ENCODE peak calls at places on chromosomes 3 and 15, in six cellular contexts. H is IMR-90, J is neuronal stem cell, Z is H1, U is H9, G is trophoblast cell. T is an unnamed sample.

GRCh38 chr3:4043867-4044575 is 244.8 kb downstream of the LRRN1 start:
- DNase-seq in G (no peak), Z (no peak), H (no peak), J (no peak), U (no peak), T (no peak)

GRCh38 chr3:155702745-155703581 is 41.9 kb downstream of the PLCH1 start:
- DNase-seq in H (no peak), G (no peak), Z (no peak), J (no peak), U (no peak), T (no peak)

GRCh38 chr15:29632671-29633406 is 189.4 kb downstream of the TJP1 start:
- DNase-seq in H (no peak), Z (no peak), G (no peak), U (no peak), J (no peak), T (no peak)

GRCh38 chr15:31254431-31255175 is 72.0 kb upstream of the KLF13 start:
- DNase-seq in J (no peak), H (peak), G (no peak), Z (no peak), U (no peak), T (no peak)

GRCh38 chr3:153138267-153139210 is 23.5 kb upstream of the RAP2B start:
- DNase-seq in Z (no peak), U (peak), J (no peak), G (peak), H (peak), T (peak)

GRCh38 chr3:45337839-45338470 is 50.4 kb upstream of the LARS2 start:
- DNase-seq in Z (no peak), U (no peak), G (no peak), H (no peak), J (no peak), T (no peak)

GRCh38 chr3:37540786-37541185 is 320.9 kb upstream of the CTDSPL start:
- DNase-seq in G (no peak), J (no peak), H (no peak), Z (no peak), U (no peak), T (no peak)

GRCh38 chr3:43256714-43257461 is 29.5 kb upstream of the SNRK start:
- DNase-seq in G (no peak), J (no peak), Z (no peak), U (no peak), H (no peak), T (no peak)

GRCh38 chr3:155110996-155111901 is 31.1 kb downstream of the MME start:
- DNase-seq in H (no peak), G (no peak), U (no peak), J (no peak), Z (no peak), T (no peak)

GRCh38 chr3:122679085-122679466 is 1.6 kb upstream of the PARP14 start:
- DNase-seq in G (peak), U (peak), Z (peak), H (peak), J (peak), T (peak)

GRCh38 chr3:17006143-17006839 is 121.5 kb downstream of the PLCL2 start:
- DNase-seq in H (no peak), U (no peak), Z (no peak), G (no peak), J (no peak), T (no peak)

GRCh38 chr3:27544372-27544865 is 60.2 kb upstream of the SLC4A7 start:
- DNase-seq in U (no peak), J (no peak), G (no peak), H (peak), Z (no peak), T (peak)

GRCh38 chr15:67142142-67143092 is 77.0 kb downstream of the SMAD3 start:
- DNase-seq in G (no peak), J (no peak), H (peak), U (no peak), Z (no peak), T (peak)

GRCh38 chr3:72324253-72324811 is 523.9 kb downstream of the SHQ1 start:
- DNase-seq in J (no peak), Z (no peak), H (no peak), G (no peak), U (no peak), T (no peak)

GRCh38 chr15:82532991-82533481 is 7.2 kb downstream of the RPS17 start:
- DNase-seq in J (no peak), U (peak), G (no peak), Z (no peak), H (no peak), T (no peak)

GRCh38 chr3:112644453-112644852 is 3.5 kb upstream of the CCDC80 start:
- DNase-seq in G (no peak), J (no peak), U (no peak), H (no peak), Z (no peak), T (no peak)

GRCh38 chr3:138694287-138695007 is 85.9 kb downstream of the FAIM start:
- DNase-seq in Z (no peak), H (peak), G (no peak), J (no peak), U (no peak), T (peak)

GRCh38 chr3:143016321-143016972 is 15.1 kb downstream of the U2SURP start:
- DNase-seq in G (no peak), U (no peak), J (no peak), Z (no peak), H (no peak), T (peak)

GRCh38 chr15:35932541-35932940 is 386.6 kb upstream of the DPH6 start:
- DNase-seq in Z (no peak), H (peak), U (no peak), J (no peak), G (no peak), T (no peak)

GRCh38 chr15:60397772-60398445 is at the start of gene ANXA2:
- DNase-seq in H (peak), J (no peak), Z (no peak), G (peak), U (peak), T (peak)
- H2BK5ac ChIP-seq in H (peak), J (peak), Z (peak), G (peak), U (no peak), T (peak)

GRCh38 chr15:77840962-77841361 is 208.2 kb upstream of the LINGO1 start:
- DNase-seq in H (peak), Z (no peak), U (peak), J (no peak), G (no peak), T (peak)
- H3K4me2 ChIP-seq in H (no peak), Z (no peak), U (no peak), J (no peak), G (no peak), T (no peak)

DNA sequence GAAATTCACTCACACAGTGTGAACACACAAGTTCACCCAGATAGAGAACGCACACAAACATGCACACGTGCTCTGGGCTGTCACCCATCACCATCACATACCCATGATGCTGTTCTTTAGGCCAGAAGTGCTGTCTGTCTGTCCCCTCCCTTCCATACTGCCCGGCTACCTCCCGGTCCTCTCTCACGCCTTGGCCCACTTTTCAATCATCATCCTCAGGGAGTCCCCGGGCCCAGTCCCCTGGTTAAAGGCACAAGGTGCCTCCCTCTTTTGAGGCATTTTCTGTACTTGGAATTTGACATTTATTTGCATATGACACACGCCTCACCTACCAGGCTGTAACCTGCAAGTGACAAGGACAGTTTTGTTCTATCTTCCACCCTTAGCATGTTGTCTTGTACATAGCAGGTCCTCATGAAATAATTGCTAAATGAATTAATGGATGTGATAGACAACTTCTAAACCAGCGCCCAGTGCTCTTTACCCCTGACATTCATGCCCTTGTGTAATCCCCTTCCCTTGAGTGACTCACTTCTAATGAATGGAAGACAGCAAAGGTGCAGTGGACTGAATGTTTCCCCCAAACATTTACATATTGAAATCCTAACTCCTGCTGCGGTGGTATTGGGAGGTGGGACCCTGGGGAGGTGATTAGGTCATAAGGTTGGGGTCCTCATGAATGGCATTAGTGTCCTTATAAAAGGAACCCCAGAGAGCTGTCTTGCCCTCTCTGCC is 73.9 kb upstream of the ADPGK start:
- DNase-seq in J (no peak), U (no peak), G (no peak), H (no peak), Z (no peak), T (no peak)
- H3K14ac ChIP-seq in J (no peak), U (no peak), G (no peak), H (no peak), Z (no peak), T (no peak)

GRCh38 chr3:187318819-187319616 is 27.5 kb upstream of the MASP1 start:
- DNase-seq in G (peak), H (peak), U (peak), Z (no peak), J (peak), T (peak)
- H2BK5ac ChIP-seq in G (no peak), H (no peak), U (no peak), Z (peak), J (no peak), T (no peak)

GRCh38 chr3:49422379-49423248 is at the start of gene AMT:
- DNase-seq in Z (peak), H (peak), U (peak), J (peak), G (peak), T (peak)
- H3K4me2 ChIP-seq in Z (peak), H (peak), U (peak), J (peak), G (peak), T (peak)

GRCh38 chr3:173465112-173465511 is 67.6 kb downstream of the NLGN1 start:
- DNase-seq in H (peak), J (peak), Z (no peak), U (no peak), G (no peak), T (peak)

GRCh38 chr3:173467501-173467900 is 70.0 kb downstream of the NLGN1 start:
- DNase-seq in H (peak), G (peak), U (no peak), J (no peak), Z (no peak), T (peak)

GRCh38 chr3:173463250-173463649 is 65.7 kb downstream of the NLGN1 start:
- DNase-seq in H (no peak), J (no peak), Z (no peak), U (no peak), G (no peak), T (no peak)

GRCh38 chr3:173465898-173466678 is 68.5 kb downstream of the NLGN1 start:
- DNase-seq in J (no peak), H (no peak), G (no peak), Z (no peak), U (no peak), T (no peak)
- H3K14ac ChIP-seq in J (no peak), H (no peak), G (no peak), Z (no peak), U (no peak), T (no peak)